ENCODE peak calls at places on chromosomes 3 and 15, in five cellular contexts. E is fibroblast of the aortic adventitia, F is psoas muscle, H is heart left ventricle, P is transverse colon. J is an unnamed sample.

GRCh38 chr3:147572970-147573340 is 163.8 kb downstream of the ZIC1 start:
- DNase-seq in E (no peak), F (no peak), P (no peak), H (no peak), J (no peak)

GRCh38 chr15:58543664-58544335 is 112.0 kb downstream of the LIPC start:
- DNase-seq in P (no peak), F (no peak), E (no peak), H (no peak), J (no peak)

GRCh38 chr15:64105113-64105704 is 9.4 kb downstream of the SNX1 start:
- DNase-seq in H (peak), P (no peak), E (peak), F (no peak), J (no peak)

GRCh38 chr3:113844622-113845222 is 6.1 kb downstream of the GRAMD1C start:
- DNase-seq in H (no peak), E (peak), P (no peak), F (no peak), J (no peak)

GRCh38 chr3:162332344-162332743 is 835.7 kb downstream of the OTOL1 start:
- DNase-seq in P (no peak), F (no peak), H (no peak), E (no peak), J (no peak)

GRCh38 chr15:66323312-66323928 is 30.1 kb downstream of the DIS3L start:
- DNase-seq in F (no peak), H (no peak), P (no peak), E (no peak), J (no peak)

GRCh38 chr15:88574646-88575045 is 28.2 kb upstream of the DET1 start:
- DNase-seq in F (no peak), H (no peak), P (no peak), E (no peak), J (no peak)

GRCh38 chr3:64299206-64299605 is 73.9 kb upstream of the PRICKLE2 start:
- DNase-seq in H (no peak), P (no peak), E (no peak), F (no peak), J (no peak)

GRCh38 chr3:44649709-44650108 is 1.2 kb downstream of the ZNF35 start:
- DNase-seq in P (no peak), E (no peak), H (no peak), F (no peak), J (no peak)
- H3K4me3 ChIP-seq in P (no peak), E (no peak), H (peak), F (peak), J (no peak)

GRCh38 chr3:32387512-32387911 is 4.1 kb upstream of the CMTM7 start:
- DNase-seq in F (no peak), H (no peak), P (no peak), E (no peak), J (no peak)

GRCh38 chr3:32391643-32392529 is at the start of gene CMTM7:
- DNase-seq in H (peak), P (peak), E (peak), F (peak), J (peak)

GRCh38 chr3:32395451-32395970 is 3.9 kb downstream of the CMTM7 start:
- DNase-seq in H (no peak), E (peak), P (no peak), F (no peak), J (no peak)

GRCh38 chr3:32398531-32398930 is 6.9 kb downstream of the CMTM7 start:
- DNase-seq in P (no peak), E (no peak), H (peak), F (peak), J (no peak)

DNA sequence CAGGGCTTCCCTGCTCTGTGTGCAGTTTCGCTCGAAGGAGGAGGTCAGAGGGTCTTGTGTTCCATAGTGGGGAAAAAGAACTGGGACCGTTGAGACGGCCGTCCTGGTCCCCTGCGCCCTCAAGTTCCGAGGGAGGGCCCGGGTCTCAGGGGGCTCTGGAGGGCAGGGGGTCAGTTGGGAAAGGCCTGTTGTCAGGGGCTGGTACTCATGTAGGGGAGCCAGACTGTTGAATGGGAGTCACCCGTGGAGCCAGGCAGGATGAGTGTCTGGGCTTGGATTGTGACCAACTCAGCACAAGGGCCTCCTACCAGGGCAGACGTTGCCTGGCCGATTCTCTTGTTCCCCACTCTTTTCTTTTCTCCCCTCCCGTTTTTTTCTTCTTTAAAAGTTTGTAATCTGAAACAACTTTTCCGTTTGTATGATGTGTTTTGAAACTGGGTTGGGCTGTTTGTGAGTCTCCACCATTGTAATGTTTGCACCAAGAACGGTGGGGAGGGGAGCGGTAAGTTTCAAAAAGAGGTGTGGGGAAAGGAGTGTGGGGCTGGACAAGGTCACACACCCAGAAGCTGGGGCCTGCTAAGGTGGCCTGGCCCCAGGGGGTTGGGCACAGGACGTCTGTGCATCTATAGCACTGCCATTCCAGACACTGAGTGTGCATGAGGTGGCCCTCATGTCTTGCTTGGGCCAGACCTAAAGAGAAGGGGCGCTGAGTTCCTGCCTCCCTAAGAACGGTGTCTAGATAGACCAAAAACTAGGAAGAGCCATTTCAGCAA is 1.1 kb downstream of the CMTM7 start:
- DNase-seq in F (peak), H (peak), P (peak), E (peak), J (peak)
- H3K4me3 ChIP-seq in F (peak), H (peak), P (peak), E (peak), J (peak)

GRCh38 chr15:59611277-59612260 is at the start of gene GCNT3:
- DNase-seq in E (peak), H (no peak), P (peak), F (no peak), J (peak)
- H3K4me3 ChIP-seq in E (no peak), H (no peak), P (peak), F (no peak), J (no peak)

GRCh38 chr15:33679065-33679464 is 289.2 kb upstream of the CHRM5 start:
- DNase-seq in F (no peak), E (no peak), P (no peak), H (no peak), J (no peak)

GRCh38 chr15:33678606-33679005 is 289.7 kb upstream of the CHRM5 start:
- DNase-seq in H (no peak), E (no peak), F (no peak), P (no peak), J (no peak)

GRCh38 chr15:33671456-33671855 is 296.8 kb upstream of the CHRM5 start:
- DNase-seq in F (no peak), H (no peak), P (no peak), E (no peak), J (no peak)

GRCh38 chr15:33670567-33670966 is 297.7 kb upstream of the CHRM5 start:
- DNase-seq in H (no peak), E (no peak), F (no peak), P (no peak), J (no peak)

DNA sequence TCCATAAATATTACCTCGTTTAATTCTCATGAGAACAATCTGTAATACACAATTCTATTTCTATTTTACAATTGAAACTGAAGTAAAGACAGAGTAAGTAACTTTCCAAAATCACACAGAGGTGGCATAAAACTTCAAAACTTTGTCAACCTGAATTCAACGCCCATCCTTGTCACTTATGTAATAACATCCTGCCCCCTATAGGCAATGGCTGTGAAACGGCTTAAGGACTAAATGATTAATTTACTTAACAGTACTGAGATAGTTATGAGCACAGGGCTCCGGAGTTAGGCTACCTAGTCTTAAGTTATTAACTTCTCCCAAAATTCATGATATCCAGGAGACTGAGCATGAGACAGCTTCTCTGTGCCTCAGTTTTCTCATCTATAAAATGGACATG is 293.1 kb upstream of the CHRM5 start:
- DNase-seq in E (peak), P (no peak), H (no peak), F (no peak), J (no peak)
- H3K4me3 ChIP-seq in E (no peak), P (no peak), H (no peak), F (no peak), J (no peak)

GRCh38 chr3:43032217-43032545 is 53.1 kb downstream of the GASK1A start:
- DNase-seq in P (no peak), H (no peak), E (no peak), F (no peak), J (no peak)

GRCh38 chr3:43025423-43025822 is 46.3 kb downstream of the GASK1A start:
- DNase-seq in P (no peak), H (no peak), F (no peak), E (no peak), J (no peak)

GRCh38 chr3:43030162-43030935 is 51.2 kb downstream of the GASK1A start:
- DNase-seq in P (no peak), H (peak), E (no peak), F (no peak), J (no peak)

GRCh38 chr3:43031490-43032216 is 52.5 kb downstream of the GASK1A start:
- DNase-seq in E (peak), H (peak), P (no peak), F (peak), J (no peak)

DNA sequence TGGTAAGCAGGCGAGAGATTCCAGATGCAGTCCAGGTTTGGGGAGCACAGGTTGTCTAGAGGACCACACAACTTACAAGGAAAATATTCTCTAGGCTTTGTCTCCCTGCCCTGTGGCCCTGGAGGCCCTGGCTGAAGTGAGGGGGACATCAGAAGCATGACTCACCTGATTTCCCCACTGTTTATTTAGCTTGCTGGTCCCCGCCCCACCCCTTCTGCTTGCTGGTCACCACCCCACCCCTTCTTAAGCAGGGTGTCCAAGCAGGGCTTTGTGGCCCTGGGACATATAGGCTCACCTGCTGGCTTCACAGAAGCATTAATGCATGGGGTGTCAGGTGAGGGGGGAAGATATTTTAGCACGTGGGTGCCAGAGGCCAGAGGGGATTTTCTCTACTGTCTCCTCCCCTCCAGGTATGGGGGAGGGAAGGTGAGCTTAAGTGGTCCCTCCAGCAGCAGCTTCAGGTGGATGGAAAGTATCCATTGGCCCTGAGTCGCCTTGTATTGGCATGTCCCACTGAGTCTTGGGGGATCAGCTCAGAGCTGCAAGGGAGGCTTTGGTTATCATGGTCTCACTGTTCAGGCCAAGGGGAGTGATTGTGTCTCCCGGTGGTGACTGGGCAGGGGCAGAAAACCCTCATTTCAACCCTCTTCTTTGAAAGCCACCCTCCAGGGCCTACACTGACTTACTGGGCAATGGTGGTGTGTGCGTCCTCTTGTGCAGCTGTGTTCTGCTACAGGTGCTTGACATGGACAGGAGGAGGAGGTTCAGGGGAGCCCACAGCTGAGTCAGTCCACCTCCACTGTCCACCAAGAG is 49.8 kb downstream of the GASK1A start:
- DNase-seq in H (peak), P (no peak), F (no peak), E (no peak), J (no peak)
- H3K4me3 ChIP-seq in H (no peak), P (no peak), F (no peak), E (no peak), J (no peak)

DNA sequence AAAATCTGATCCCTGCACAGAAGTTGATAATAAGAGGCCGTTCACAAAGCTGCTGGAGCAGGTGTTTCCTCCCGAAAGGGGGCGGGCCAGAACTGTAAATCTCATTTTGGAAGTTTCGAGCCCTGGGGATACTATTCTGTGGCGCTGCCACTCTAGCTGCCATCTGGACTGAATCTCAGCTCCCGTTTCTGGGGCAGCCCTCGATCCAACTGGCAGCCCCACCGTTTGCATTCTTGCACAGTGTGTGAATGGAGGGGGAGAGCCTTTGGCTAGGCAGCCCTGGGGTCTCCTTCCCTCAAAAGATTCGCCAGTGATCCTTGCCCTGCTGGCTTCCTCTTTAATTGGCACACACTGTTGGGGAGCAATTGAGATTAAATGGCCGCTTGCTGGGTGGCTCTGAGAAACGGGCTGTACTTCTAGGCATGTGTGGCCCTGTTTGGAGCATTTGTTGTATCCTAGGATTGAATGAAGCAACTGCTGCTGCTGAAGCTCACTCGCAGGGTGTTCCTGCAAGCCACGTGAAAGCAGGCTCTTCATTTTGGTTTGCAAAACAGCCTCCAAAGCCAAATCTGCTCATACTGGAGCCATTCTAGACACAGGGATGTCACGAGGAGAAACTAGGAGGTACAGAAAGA is 57.2 kb upstream of the TOPAZ1 start:
- DNase-seq in P (peak), F (no peak), H (no peak), E (no peak), J (no peak)
- H3K4me3 ChIP-seq in P (no peak), F (peak), H (no peak), E (no peak), J (no peak)

DNA sequence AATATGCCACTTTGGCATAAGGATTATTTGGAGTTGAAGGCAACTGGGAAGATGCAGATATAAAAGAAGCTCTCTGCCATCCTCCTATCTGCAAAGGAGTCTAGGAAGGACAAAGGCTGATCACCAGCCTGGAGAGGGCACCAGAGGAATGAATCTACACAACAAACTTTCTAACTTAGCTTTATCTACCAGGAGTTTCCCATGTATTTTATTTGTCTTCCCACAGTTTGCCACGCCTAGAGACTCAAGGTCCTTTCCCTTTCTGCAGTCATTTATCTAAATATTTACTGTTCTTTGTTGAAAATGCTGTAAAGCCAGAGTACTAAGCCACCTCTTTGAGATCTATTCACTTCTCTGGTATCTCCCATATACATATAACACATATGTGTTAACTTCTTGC is 32.2 kb downstream of the GPR176 start:
- DNase-seq in H (no peak), P (peak), F (no peak), E (peak), J (peak)
- H3K4me3 ChIP-seq in H (no peak), P (no peak), F (no peak), E (no peak), J (no peak)

GRCh38 chr3:179045719-179046402 is 25.7 kb downstream of the ZMAT3 start:
- DNase-seq in F (no peak), H (no peak), E (no peak), P (no peak), J (no peak)

GRCh38 chr3:179046497-179047353 is 24.9 kb downstream of the ZMAT3 start:
- DNase-seq in H (no peak), F (no peak), P (no peak), E (no peak), J (no peak)
- H3K4me3 ChIP-seq in H (no peak), F (no peak), P (no peak), E (no peak), J (no peak)

GRCh38 chr15:74870496-74871213 is 2.5 kb downstream of the SCAMP2 start:
- DNase-seq in P (no peak), H (no peak), F (no peak), E (no peak), J (no peak)
- H3K4me3 ChIP-seq in P (no peak), H (peak), F (peak), E (no peak), J (no peak)

DNA sequence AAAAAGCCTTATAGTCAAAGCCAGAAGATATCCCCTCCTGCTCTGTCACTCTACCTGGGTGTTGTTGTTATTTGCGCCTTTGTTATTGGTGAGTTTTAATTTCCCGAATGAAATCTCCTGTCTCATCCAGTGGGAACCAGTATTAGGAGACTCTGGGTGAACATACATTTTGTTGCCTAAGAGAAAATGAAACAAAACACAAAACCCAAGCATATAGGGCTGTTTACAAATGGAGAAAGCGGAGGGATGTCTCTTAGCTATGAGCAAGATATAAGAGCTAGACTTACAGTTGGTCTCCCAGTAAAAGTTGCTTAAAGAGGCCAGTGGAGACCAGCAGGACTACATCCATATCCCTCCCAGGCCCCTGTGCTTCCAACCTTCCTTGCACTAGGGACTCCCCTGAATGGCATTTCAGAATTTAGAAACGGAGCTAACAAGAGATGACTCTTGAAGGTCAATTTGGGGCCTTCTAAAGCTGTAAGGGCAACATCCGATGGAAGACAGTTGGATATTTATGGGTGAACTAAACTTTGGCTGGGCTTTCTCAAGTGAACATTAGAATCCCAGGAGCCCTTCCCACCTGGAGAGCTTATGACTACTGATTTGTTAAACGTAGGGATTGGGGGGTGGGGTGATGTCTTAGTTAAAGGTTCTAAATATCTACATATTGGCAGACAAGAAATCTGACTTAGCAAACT is 2.7 kb downstream of the EOMES start:
- DNase-seq in F (no peak), P (no peak), H (no peak), E (no peak), J (no peak)
- H3K4me3 ChIP-seq in F (no peak), P (no peak), H (no peak), E (no peak), J (no peak)